ENCODE peak calls at places on chromosomes 4 and X, in seven cellular contexts. One of them, this sample, is unnamed.

GRCh38 chr4:98658287-98659105 is at the start of gene TSPAN5:
- DNase-seq in lower leg skin: peak
- DNase-seq in nephron progenitor cell: peak
- DNase-seq in HL-60: no peak
- DNase-seq in A549: peak
- DNase-seq in kidney: peak
- DNase-seq in BJ: no peak
- DNase-seq in this sample: peak

GRCh38 chr4:154618708-154619315 is 6.4 kb upstream of the FGG start:
- DNase-seq in nephron progenitor cell: peak
- DNase-seq in HL-60: no peak
- DNase-seq in lower leg skin: no peak
- DNase-seq in kidney: no peak
- DNase-seq in BJ: no peak
- DNase-seq in A549: peak
- DNase-seq in this sample: peak

GRCh38 chr4:106594291-106594952 is 225.8 kb upstream of the GIMD1 start:
- DNase-seq in A549: peak
- DNase-seq in HL-60: no peak
- DNase-seq in lower leg skin: no peak
- DNase-seq in BJ: no peak
- DNase-seq in kidney: no peak
- DNase-seq in nephron progenitor cell: no peak
- DNase-seq in this sample: no peak

GRCh38 chr4:122762520-122762919 is 30.0 kb downstream of the BBS12 start:
- DNase-seq in A549: no peak
- DNase-seq in nephron progenitor cell: no peak
- DNase-seq in HL-60: no peak
- DNase-seq in kidney: no peak
- DNase-seq in lower leg skin: no peak
- DNase-seq in BJ: no peak
- DNase-seq in this sample: no peak

GRCh38 chr4:139176299-139177048 is 544 bp downstream of the ELF2 start:
- DNase-seq in HL-60: peak
- DNase-seq in kidney: peak
- DNase-seq in lower leg skin: peak
- DNase-seq in A549: peak
- DNase-seq in nephron progenitor cell: peak
- DNase-seq in BJ: peak
- DNase-seq in this sample: peak

GRCh38 chr4:15232725-15233597 is 194.9 kb upstream of the C1QTNF7 start:
- DNase-seq in BJ: no peak
- DNase-seq in lower leg skin: no peak
- DNase-seq in nephron progenitor cell: no peak
- DNase-seq in A549: no peak
- DNase-seq in kidney: no peak
- DNase-seq in HL-60: no peak
- DNase-seq in this sample: no peak

GRCh38 chr4:33068539-33068938 is 2348.4 kb downstream of the PCDH7 start:
- DNase-seq in nephron progenitor cell: no peak
- DNase-seq in lower leg skin: no peak
- DNase-seq in HL-60: no peak
- DNase-seq in A549: no peak
- DNase-seq in kidney: no peak
- DNase-seq in BJ: no peak
- DNase-seq in this sample: no peak

GRCh38 chr4:88008624-88009235 is 1.3 kb downstream of the PKD2 start:
- DNase-seq in HL-60: no peak
- DNase-seq in lower leg skin: no peak
- DNase-seq in kidney: no peak
- DNase-seq in BJ: peak
- DNase-seq in A549: peak
- DNase-seq in nephron progenitor cell: no peak
- DNase-seq in this sample: no peak

GRCh38 chr4:6987566-6987920 is 55.6 kb upstream of the TADA2B start:
- DNase-seq in A549: no peak
- DNase-seq in nephron progenitor cell: no peak
- DNase-seq in kidney: no peak
- DNase-seq in HL-60: no peak
- DNase-seq in lower leg skin: peak
- DNase-seq in BJ: no peak
- DNase-seq in this sample: no peak

GRCh38 chr4:189973646-189974045 is 33.0 kb downstream of the FRG1 start:
- DNase-seq in kidney: no peak
- DNase-seq in A549: no peak
- DNase-seq in nephron progenitor cell: no peak
- DNase-seq in HL-60: no peak
- DNase-seq in BJ: no peak
- DNase-seq in lower leg skin: no peak
- DNase-seq in this sample: no peak

GRCh38 chrX:16946971-16947562 is 609 bp downstream of the REPS2 start:
- DNase-seq in kidney: peak
- DNase-seq in lower leg skin: peak
- DNase-seq in HL-60: no peak
- DNase-seq in nephron progenitor cell: peak
- DNase-seq in BJ: no peak
- DNase-seq in A549: no peak
- DNase-seq in this sample: peak

GRCh38 chr4:165493359-165493758 is 114.6 kb downstream of the CPE start:
- DNase-seq in HL-60: no peak
- DNase-seq in BJ: no peak
- DNase-seq in A549: peak
- DNase-seq in kidney: peak
- DNase-seq in nephron progenitor cell: peak
- DNase-seq in lower leg skin: peak
- DNase-seq in this sample: peak

GRCh38 chr4:186149872-186150271 is 41.5 kb upstream of the CYP4V2 start:
- DNase-seq in kidney: peak
- DNase-seq in HL-60: no peak
- DNase-seq in A549: peak
- DNase-seq in nephron progenitor cell: peak
- DNase-seq in BJ: no peak
- DNase-seq in lower leg skin: peak
- DNase-seq in this sample: peak

GRCh38 chr4:61200991-61201526 is 933 bp downstream of the ADGRL3 start:
- DNase-seq in HL-60: peak
- DNase-seq in lower leg skin: no peak
- DNase-seq in nephron progenitor cell: peak
- DNase-seq in BJ: no peak
- DNase-seq in kidney: peak
- DNase-seq in A549: no peak
- DNase-seq in this sample: peak

GRCh38 chr4:129335263-129335662 is 239.3 kb downstream of the C4orf33 start:
- DNase-seq in kidney: no peak
- DNase-seq in HL-60: no peak
- DNase-seq in lower leg skin: no peak
- DNase-seq in BJ: no peak
- DNase-seq in A549: no peak
- DNase-seq in nephron progenitor cell: no peak
- DNase-seq in this sample: no peak

GRCh38 chr4:30726090-30726668 is 6.0 kb downstream of the PCDH7 start:
- DNase-seq in kidney: no peak
- DNase-seq in BJ: no peak
- DNase-seq in nephron progenitor cell: no peak
- DNase-seq in A549: no peak
- DNase-seq in lower leg skin: no peak
- DNase-seq in HL-60: no peak
- DNase-seq in this sample: no peak

GRCh38 chr4:8255698-8256441 is 13.7 kb upstream of the HTRA3 start:
- DNase-seq in HL-60: no peak
- DNase-seq in lower leg skin: peak
- DNase-seq in kidney: no peak
- DNase-seq in A549: peak
- DNase-seq in nephron progenitor cell: no peak
- DNase-seq in BJ: no peak
- DNase-seq in this sample: no peak

GRCh38 chrX:32591589-32591988 is 619.8 kb downstream of the DMD start:
- DNase-seq in nephron progenitor cell: no peak
- DNase-seq in BJ: no peak
- DNase-seq in lower leg skin: no peak
- DNase-seq in kidney: peak
- DNase-seq in A549: no peak
- DNase-seq in HL-60: no peak
- DNase-seq in this sample: no peak

DNA sequence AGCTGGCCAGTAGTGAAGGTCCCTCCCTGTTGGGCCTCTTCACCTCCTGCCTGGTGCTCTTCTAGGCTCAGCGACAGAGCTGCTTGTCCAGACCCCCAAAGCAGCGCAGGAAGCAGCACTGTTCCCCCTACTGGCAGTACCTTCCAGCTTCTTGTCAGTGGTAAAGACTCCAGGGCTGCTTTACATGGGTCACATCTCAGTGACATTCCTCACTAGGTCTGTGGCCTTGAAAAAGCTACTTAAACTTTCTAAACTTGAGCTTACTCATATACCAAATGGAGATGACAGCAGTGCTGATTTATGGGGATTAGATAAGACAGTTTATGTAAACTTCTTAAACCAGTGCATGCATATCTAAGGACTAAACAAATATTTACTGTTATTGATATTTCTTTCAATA is 117.3 kb downstream of the FAT4 start:
- DNase-seq in A549: peak
- DNase-seq in nephron progenitor cell: peak
- DNase-seq in HL-60: no peak
- DNase-seq in BJ: no peak
- DNase-seq in kidney: no peak
- DNase-seq in lower leg skin: no peak
- DNase-seq in this sample: no peak
- TF ChIP-seq CTCF in A549: no peak
- TF ChIP-seq CTCF in nephron progenitor cell: peak
- TF ChIP-seq CTCF in HL-60: no peak
- TF ChIP-seq CTCF in BJ: no peak
- TF ChIP-seq CTCF in kidney: no peak
- TF ChIP-seq CTCF in lower leg skin: no peak
- TF ChIP-seq CTCF in this sample: no peak

DNA sequence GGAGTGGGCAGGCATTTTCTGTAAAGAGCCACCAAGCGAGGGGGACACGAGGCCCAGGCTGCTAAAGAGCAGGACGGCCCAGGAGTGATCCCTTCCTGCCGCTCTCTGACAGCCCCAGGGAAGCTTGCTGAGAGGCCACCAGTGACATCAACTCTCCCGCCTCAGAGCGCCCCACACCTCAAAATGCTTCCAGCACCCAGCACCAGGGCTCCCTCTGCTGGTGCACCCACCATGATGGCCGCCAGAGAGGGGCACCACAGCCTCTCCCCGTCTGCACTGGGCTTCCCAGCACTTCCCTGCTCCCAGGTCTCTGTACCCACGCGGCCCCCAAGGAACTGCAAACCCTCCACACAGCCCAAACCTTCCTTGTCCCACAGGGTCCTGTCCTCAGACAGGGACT is 40.4 kb downstream of the GAK start:
- DNase-seq in A549: no peak
- DNase-seq in lower leg skin: no peak
- DNase-seq in kidney: no peak
- DNase-seq in BJ: no peak
- DNase-seq in HL-60: no peak
- DNase-seq in nephron progenitor cell: peak
- DNase-seq in this sample: no peak
- TF ChIP-seq CTCF in A549: peak
- TF ChIP-seq CTCF in lower leg skin: no peak
- TF ChIP-seq CTCF in kidney: no peak
- TF ChIP-seq CTCF in BJ: peak
- TF ChIP-seq CTCF in HL-60: no peak
- TF ChIP-seq CTCF in nephron progenitor cell: peak
- TF ChIP-seq CTCF in this sample: no peak

GRCh38 chr4:112736718-112737135 is 99.8 kb downstream of the LARP7 start:
- DNase-seq in lower leg skin: no peak
- DNase-seq in BJ: no peak
- DNase-seq in A549: no peak
- DNase-seq in HL-60: no peak
- DNase-seq in kidney: no peak
- DNase-seq in nephron progenitor cell: no peak
- DNase-seq in this sample: no peak

GRCh38 chr4:112732142-112732541 is 95.2 kb downstream of the LARP7 start:
- DNase-seq in lower leg skin: no peak
- DNase-seq in A549: no peak
- DNase-seq in nephron progenitor cell: no peak
- DNase-seq in kidney: no peak
- DNase-seq in HL-60: no peak
- DNase-seq in BJ: no peak
- DNase-seq in this sample: no peak

GRCh38 chr4:112731715-112732114 is 94.8 kb downstream of the LARP7 start:
- DNase-seq in lower leg skin: no peak
- DNase-seq in A549: no peak
- DNase-seq in HL-60: no peak
- DNase-seq in nephron progenitor cell: no peak
- DNase-seq in kidney: no peak
- DNase-seq in BJ: no peak
- DNase-seq in this sample: no peak

GRCh38 chr4:112739442-112739841 is 102.5 kb downstream of the LARP7 start:
- DNase-seq in BJ: no peak
- DNase-seq in nephron progenitor cell: no peak
- DNase-seq in HL-60: no peak
- DNase-seq in kidney: no peak
- DNase-seq in A549: no peak
- DNase-seq in lower leg skin: no peak
- DNase-seq in this sample: no peak

DNA sequence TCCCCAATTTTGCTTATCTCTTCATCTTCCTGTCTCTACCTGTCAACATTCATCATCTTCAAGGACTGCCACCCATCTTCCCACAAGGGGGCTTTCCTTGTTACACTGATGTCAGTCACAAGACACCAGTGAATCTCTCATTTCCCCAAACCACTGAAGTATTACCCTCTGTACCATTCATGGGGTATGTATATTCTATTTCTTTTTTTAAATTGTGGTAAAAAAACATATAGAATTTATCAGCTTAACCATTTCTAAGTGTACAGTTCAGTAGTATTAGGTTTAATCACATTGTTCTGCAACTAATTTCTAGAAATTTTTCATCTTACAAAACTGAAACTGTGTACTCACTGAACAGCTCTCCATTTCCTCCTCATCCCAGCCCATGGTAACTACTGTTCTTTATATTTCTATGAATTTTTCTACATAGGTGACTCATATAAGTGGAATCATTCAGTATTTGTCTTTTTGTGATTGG is 98.6 kb downstream of the LARP7 start:
- DNase-seq in A549: no peak
- DNase-seq in lower leg skin: no peak
- DNase-seq in HL-60: no peak
- DNase-seq in BJ: no peak
- DNase-seq in kidney: no peak
- DNase-seq in nephron progenitor cell: no peak
- DNase-seq in this sample: no peak
- TF ChIP-seq CTCF in A549: no peak
- TF ChIP-seq CTCF in lower leg skin: no peak
- TF ChIP-seq CTCF in HL-60: no peak
- TF ChIP-seq CTCF in BJ: no peak
- TF ChIP-seq CTCF in kidney: no peak
- TF ChIP-seq CTCF in nephron progenitor cell: no peak
- TF ChIP-seq CTCF in this sample: no peak

DNA sequence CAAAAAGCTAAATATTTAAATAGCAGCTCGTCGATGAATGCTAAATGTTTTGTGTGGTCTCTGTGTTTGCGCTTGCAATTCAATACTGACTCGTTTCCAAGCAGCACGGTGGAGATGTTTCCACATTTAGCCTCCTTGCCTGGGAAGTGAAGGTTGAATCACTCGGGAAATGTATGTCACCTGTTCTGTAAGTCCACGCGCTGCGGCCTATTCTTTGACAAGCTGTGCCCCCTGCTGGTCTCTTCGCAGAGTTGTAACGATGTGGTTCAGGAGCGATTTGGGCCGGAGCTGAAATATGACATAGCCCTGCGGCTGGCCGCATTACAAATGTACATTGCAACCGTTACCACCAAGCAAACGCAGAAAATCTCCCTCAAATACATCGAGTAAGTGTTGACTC is 89.6 kb upstream of the PRPS2 start:
- DNase-seq in A549: peak
- DNase-seq in kidney: no peak
- DNase-seq in nephron progenitor cell: peak
- DNase-seq in BJ: peak
- DNase-seq in HL-60: peak
- DNase-seq in lower leg skin: no peak
- DNase-seq in this sample: no peak
- TF ChIP-seq CTCF in A549: peak
- TF ChIP-seq CTCF in kidney: peak
- TF ChIP-seq CTCF in nephron progenitor cell: peak
- TF ChIP-seq CTCF in BJ: peak
- TF ChIP-seq CTCF in HL-60: no peak
- TF ChIP-seq CTCF in lower leg skin: no peak
- TF ChIP-seq CTCF in this sample: peak